ENCODE peak calls at places on chromosomes 13 and 19, in seven cellular contexts. A is BE2C, H is vagina, O is uterus, Z is esophagus muscularis mucosa, C is AG09309, Q is heart right ventricle. X is an unnamed sample.

GRCh38 chr13:35672611-35673010 is 196.1 kb upstream of the MAB21L1 start:
- DNase-seq in A (no peak), H (no peak), O (no peak), Z (peak), C (peak), Q (no peak), X (no peak)

GRCh38 chr19:49425922-49426592 is 869 bp downstream of the GFY start:
- DNase-seq in A (peak), H (no peak), O (no peak), Z (no peak), C (no peak), Q (no peak), X (peak)

GRCh38 chr19:56837492-56837891 is 3.0 kb downstream of the PEG3 start:
- DNase-seq in A (peak), H (no peak), O (peak), Z (no peak), C (no peak), Q (peak), X (no peak)

GRCh38 chr13:76683168-76683567 is 203.0 kb downstream of the KCTD12 start:
- DNase-seq in A (no peak), H (no peak), O (no peak), Z (no peak), C (no peak), Q (no peak), X (no peak)

GRCh38 chr19:12205296-12205695 is 42.4 kb downstream of the ZNF136 start:
- DNase-seq in A (no peak), H (no peak), O (no peak), Z (no peak), C (no peak), Q (no peak), X (no peak)

GRCh38 chr19:16595097-16595496 is 22.9 kb upstream of the SLC35E1 start:
- DNase-seq in A (no peak), H (no peak), O (no peak), Z (no peak), C (no peak), Q (no peak), X (no peak)

GRCh38 chr13:53782400-53783030 is 753.9 kb downstream of the OLFM4 start:
- DNase-seq in A (peak), H (no peak), O (no peak), Z (no peak), C (peak), Q (no peak), X (no peak)

GRCh38 chr19:51356159-51356801 is 9.9 kb downstream of the ETFB start:
- DNase-seq in A (no peak), H (no peak), O (no peak), Z (no peak), C (no peak), Q (no peak), X (no peak)

GRCh38 chr19:7294571-7295212 is 478 bp upstream of the INSR start:
- DNase-seq in A (peak), H (peak), O (peak), Z (no peak), C (no peak), Q (peak), X (peak)

GRCh38 chr19:57558525-57558924 is 1.1 kb downstream of the ZNF550 start:
- DNase-seq in A (no peak), H (no peak), O (no peak), Z (no peak), C (peak), Q (no peak), X (no peak)

GRCh38 chr19:51788936-51789795 is 5.8 kb upstream of the FPR3 start:
- DNase-seq in A (no peak), H (no peak), O (no peak), Z (no peak), C (no peak), Q (no peak), X (no peak)

GRCh38 chr19:43809762-43810696 is 7.8 kb upstream of the LYPD5 start:
- DNase-seq in A (no peak), H (no peak), O (no peak), Z (no peak), C (peak), Q (no peak), X (no peak)

GRCh38 chr13:37179646-37180045 is 74.2 kb upstream of the CSNK1A1L start:
- DNase-seq in A (no peak), H (no peak), O (no peak), Z (no peak), C (no peak), Q (no peak), X (no peak)

GRCh38 chr13:51643114-51643881 is 59.0 kb downstream of the WDFY2 start:
- DNase-seq in A (no peak), H (no peak), O (no peak), Z (no peak), C (peak), Q (no peak), X (no peak)

GRCh38 chr19:42191855-42192254 is 25.6 kb downstream of the DEDD2 start:
- DNase-seq in A (no peak), H (no peak), O (no peak), Z (no peak), C (peak), Q (no peak), X (no peak)

GRCh38 chr13:48151343-48151742 is 56.4 kb upstream of the MED4 start:
- DNase-seq in A (no peak), H (no peak), O (no peak), Z (no peak), C (no peak), Q (no peak), X (no peak)

GRCh38 chr13:36774895-36775294 is 44.1 kb upstream of the RFXAP start:
- DNase-seq in A (no peak), H (no peak), O (no peak), Z (no peak), C (no peak), Q (no peak), X (no peak)

GRCh38 chr13:52599853-52600603 is 42.2 kb upstream of the HNRNPA1L2 start:
- DNase-seq in A (peak), H (no peak), O (peak), Z (no peak), C (no peak), Q (peak), X (peak)

GRCh38 chr19:19372656-19373416 is 32.6 kb upstream of the GATAD2A start:
- DNase-seq in A (no peak), H (no peak), O (no peak), Z (no peak), C (no peak), Q (peak), X (peak)

GRCh38 chr19:53308339-53308811 is 25.2 kb upstream of the ZNF845 start:
- DNase-seq in A (peak), H (no peak), O (no peak), Z (no peak), C (no peak), Q (peak), X (no peak)

GRCh38 chr13:55577847-55578210 is 1562.9 kb upstream of the PRR20A start:
- DNase-seq in A (no peak), H (no peak), O (no peak), Z (no peak), C (no peak), Q (no peak), X (no peak)

GRCh38 chr13:55572862-55573261 is 1567.9 kb upstream of the PRR20A start:
- DNase-seq in A (no peak), H (no peak), O (no peak), Z (no peak), C (no peak), Q (no peak), X (no peak)

GRCh38 chr13:55577082-55577846 is 1563.5 kb upstream of the PRR20A start:
- DNase-seq in A (no peak), H (no peak), O (no peak), Z (no peak), C (no peak), Q (no peak), X (no peak)

GRCh38 chr13:55573565-55573964 is 1567.2 kb upstream of the PRR20A start:
- DNase-seq in A (no peak), H (no peak), O (no peak), Z (no peak), C (no peak), Q (no peak), X (no peak)

GRCh38 chr13:55576389-55576788 is 1564.3 kb upstream of the PRR20A start:
- DNase-seq in A (no peak), H (no peak), O (no peak), Z (peak), C (no peak), Q (no peak), X (no peak)
- H3K4me3 ChIP-seq in A (no peak), H (no peak), O (no peak), Z (no peak), C (no peak), Q (no peak), X (no peak)

GRCh38 chr19:21482863-21483276 is 22.5 kb upstream of the ZNF429 start:
- DNase-seq in A (peak), H (no peak), O (peak), Z (no peak), C (no peak), Q (peak), X (peak)
- H3K4me3 ChIP-seq in A (peak), H (no peak), O (no peak), Z (peak), C (no peak), Q (no peak), X (no peak)

DNA sequence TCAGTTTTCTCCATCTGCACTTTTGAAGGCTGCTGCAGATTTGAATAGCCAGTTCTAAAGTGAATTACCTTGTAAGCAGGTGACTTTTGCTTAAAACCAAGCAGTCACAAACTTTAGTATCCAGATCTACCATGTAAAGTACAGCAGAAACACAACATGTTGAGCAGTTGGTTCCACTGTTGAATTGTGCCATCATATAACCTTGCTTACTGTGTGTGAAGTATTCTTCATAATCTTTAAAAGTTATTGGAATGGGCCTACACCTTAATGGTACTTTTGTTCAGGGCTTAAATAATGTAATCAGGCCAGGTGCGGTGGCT is 23.2 kb upstream of the MTUS2 start:
- DNase-seq in A (no peak), H (no peak), O (no peak), Z (no peak), C (no peak), Q (no peak), X (no peak)
- H3K4me3 ChIP-seq in A (no peak), H (no peak), O (no peak), Z (no peak), C (no peak), Q (peak), X (no peak)

GRCh38 chr19:29943615-29944014 is 1.6 kb downstream of the URI1 start:
- DNase-seq in A (no peak), H (no peak), O (no peak), Z (no peak), C (no peak), Q (no peak), X (no peak)

GRCh38 chr19:29945433-29945832 is 3.4 kb downstream of the URI1 start:
- DNase-seq in A (no peak), H (no peak), O (no peak), Z (no peak), C (no peak), Q (no peak), X (no peak)

GRCh38 chr19:29945017-29945416 is 3.0 kb downstream of the URI1 start:
- DNase-seq in A (no peak), H (no peak), O (no peak), Z (no peak), C (no peak), Q (no peak), X (no peak)

GRCh38 chr19:29942404-29943261 is 594 bp downstream of the URI1 start:
- DNase-seq in A (peak), H (no peak), O (peak), Z (no peak), C (no peak), Q (peak), X (peak)

GRCh38 chr19:29944415-29945012 is 2.5 kb downstream of the URI1 start:
- DNase-seq in A (no peak), H (no peak), O (no peak), Z (no peak), C (no peak), Q (no peak), X (no peak)
- H3K4me3 ChIP-seq in A (peak), H (no peak), O (no peak), Z (no peak), C (no peak), Q (no peak), X (no peak)

GRCh38 chr13:42380420-42381164 is 108.6 kb downstream of the AKAP11 start:
- DNase-seq in A (no peak), H (no peak), O (no peak), Z (peak), C (no peak), Q (no peak), X (no peak)

GRCh38 chr13:42384265-42384664 is 112.3 kb downstream of the AKAP11 start:
- DNase-seq in A (no peak), H (no peak), O (no peak), Z (peak), C (no peak), Q (no peak), X (no peak)

GRCh38 chr13:42378383-42378780 is 106.4 kb downstream of the AKAP11 start:
- DNase-seq in A (no peak), H (no peak), O (no peak), Z (no peak), C (no peak), Q (no peak), X (no peak)

GRCh38 chr13:42379241-42379640 is 107.3 kb downstream of the AKAP11 start:
- DNase-seq in A (no peak), H (no peak), O (no peak), Z (peak), C (no peak), Q (no peak), X (no peak)

DNA sequence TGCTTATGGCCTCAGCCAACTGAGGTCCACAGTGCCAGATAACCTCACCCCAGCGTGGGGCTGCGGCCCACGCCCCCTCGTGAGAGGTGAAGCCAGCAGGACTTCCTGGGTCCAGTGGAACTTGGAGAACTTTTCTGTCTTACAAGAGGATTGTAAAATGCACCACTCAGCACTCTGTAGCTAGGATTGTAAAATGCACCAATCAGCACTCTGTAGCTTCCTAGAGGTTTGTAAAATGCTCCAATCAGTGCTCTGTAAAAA is 109.1 kb downstream of the AKAP11 start:
- DNase-seq in A (no peak), H (no peak), O (no peak), Z (peak), C (no peak), Q (no peak), X (no peak)
- H3K4me3 ChIP-seq in A (no peak), H (no peak), O (no peak), Z (no peak), C (no peak), Q (no peak), X (no peak)

X was measured in Caco-2.